ENCODE peak calls at places on chromosomes 2 and 18, in five cellular contexts. P is A549, S is SK-N-SH, X is HCT116, T is endothelial cell of umbilical vein. C is an unnamed sample.

GRCh38 chr2:230751062-230751461 is 38.4 kb downstream of the CAB39 start:
- DNase-seq in P (no peak), T (peak), S (no peak), X (no peak), C (no peak)

GRCh38 chr2:47112665-47113435 is 42.3 kb downstream of the STPG4 start:
- DNase-seq in X (no peak), P (no peak), S (no peak), T (no peak), C (no peak)

GRCh38 chr2:129439686-129440302 is 539.7 kb upstream of the RAB6C start:
- DNase-seq in T (no peak), X (no peak), P (no peak), S (peak), C (no peak)

GRCh38 chr2:38039511-38039910 is 36.4 kb downstream of the CYP1B1 start:
- DNase-seq in S (no peak), T (no peak), X (no peak), P (no peak), C (no peak)

GRCh38 chr2:168002021-168002553 is 245.3 kb downstream of the STK39 start:
- DNase-seq in T (peak), P (no peak), S (no peak), X (no peak), C (no peak)

GRCh38 chr2:157927155-157927554 is 51.0 kb upstream of the ACVR1 start:
- DNase-seq in X (no peak), P (no peak), T (no peak), S (no peak), C (no peak)

GRCh38 chr18:27604583-27604982 is 419.5 kb upstream of the CHST9 start:
- DNase-seq in X (no peak), T (peak), S (no peak), P (no peak), C (no peak)

GRCh38 chr2:25201794-25202193 is 33.4 kb upstream of the POMC start:
- DNase-seq in P (no peak), T (no peak), X (no peak), S (no peak), C (no peak)

GRCh38 chr2:20381457-20381856 is 30.8 kb upstream of the PUM2 start:
- DNase-seq in X (no peak), T (peak), S (peak), P (no peak), C (no peak)

GRCh38 chr2:188181035-188181434 is 110.6 kb upstream of the GULP1 start:
- DNase-seq in S (no peak), P (no peak), X (no peak), T (no peak), C (no peak)

GRCh38 chr2:143398701-143399260 is 269.6 kb downstream of the ARHGAP15 start:
- DNase-seq in T (no peak), S (no peak), X (no peak), P (no peak), C (no peak)

GRCh38 chr2:172084734-172085459 is 410 bp upstream of the DLX1 start:
- DNase-seq in X (peak), T (peak), S (peak), P (peak), C (peak)
- TF ChIP-seq CTCF in X (no peak), T (no peak), S (no peak), P (no peak), C (no peak)

GRCh38 chr2:106959975-106960632 is 74.1 kb upstream of the ST6GAL2 start:
- DNase-seq in X (no peak), P (no peak), T (no peak), S (no peak), C (no peak)
- TF ChIP-seq MAX in X (no peak), P (no peak), T (no peak), S (no peak), C (no peak)

DNA sequence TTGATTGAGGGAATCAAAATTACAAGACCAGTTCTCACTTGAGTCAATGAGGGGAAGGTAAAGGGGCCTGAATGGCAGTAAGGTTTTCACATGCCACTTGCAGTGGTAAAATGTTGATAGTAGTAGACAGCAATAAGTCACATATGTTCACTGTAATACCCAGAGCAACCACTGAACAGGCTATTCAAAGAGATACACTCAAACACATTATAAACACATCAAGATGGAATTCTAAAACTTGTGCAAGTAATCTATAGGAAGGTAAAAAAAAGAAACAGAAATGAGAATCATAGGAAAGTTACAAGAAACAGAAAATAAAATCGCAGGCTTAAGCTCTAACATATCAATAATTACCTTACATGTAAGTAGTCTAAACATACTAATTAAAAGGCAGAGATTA is 86.6 kb upstream of the AFF3 start:
- DNase-seq in X (no peak), P (no peak), S (no peak), T (no peak), C (no peak)
- TF ChIP-seq CTCF in X (peak), P (no peak), S (peak), T (no peak), C (no peak)

DNA sequence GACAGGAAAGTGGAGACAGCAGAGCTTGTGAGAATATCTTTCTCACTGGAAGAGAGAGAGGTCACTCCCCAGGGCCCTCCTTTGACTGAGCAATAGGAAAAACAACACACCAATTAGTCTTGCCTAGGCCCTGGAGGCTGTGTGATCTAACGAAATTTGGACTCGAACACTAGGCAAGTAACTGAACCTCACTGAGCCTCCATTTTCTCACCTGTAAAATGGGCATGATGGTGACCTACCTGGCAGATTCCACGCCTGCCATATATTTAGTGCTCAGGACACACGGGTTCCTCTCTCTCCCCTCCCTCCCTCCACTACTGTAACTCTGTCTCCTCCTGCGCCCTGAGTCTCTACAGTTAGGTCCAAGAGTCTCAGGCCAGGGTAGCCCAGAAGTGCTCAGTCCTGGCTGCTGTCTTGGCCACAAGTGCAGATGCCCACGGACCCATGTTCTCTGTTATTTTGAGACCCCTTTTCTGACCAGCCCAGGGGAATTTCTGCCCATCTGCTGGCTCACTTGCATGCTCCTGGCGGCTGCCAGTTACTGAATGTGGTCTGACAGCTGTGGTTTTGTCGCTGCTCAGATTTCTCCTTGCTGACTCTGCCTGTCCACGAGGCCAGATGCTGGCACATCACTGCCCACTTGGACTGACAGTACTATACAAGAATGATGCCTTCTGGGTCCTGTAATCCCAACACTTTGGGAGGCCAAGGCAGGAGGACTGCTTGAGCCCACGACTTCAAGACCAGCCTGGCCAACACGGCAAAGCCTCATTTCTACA is 9.6 kb upstream of the GIGYF2 start:
- DNase-seq in T (no peak), S (no peak), X (no peak), P (no peak), C (no peak)
- TF ChIP-seq MAX in T (no peak), S (no peak), X (no peak), P (no peak), C (no peak)

C was measured in WTC11.